ENCODE peak calls at places on chromosomes 6 and 20, in seven cellular contexts. U, L, F, H, D, B and Q are unnamed samples.

GRCh38 chr6:111301914-111302313 is 181.1 kb downstream of the REV3L start:
- DNase-seq in F (no peak), L (no peak), B (no peak), U (no peak), H (no peak), D (no peak), Q (no peak)

GRCh38 chr20:45779011-45779915 is 12.4 kb downstream of the WFDC3 start:
- DNase-seq in B (no peak), H (peak; percentile 100), L (peak; percentile 95), F (peak; percentile 77), D (no peak), U (peak; percentile 60), Q (peak; percentile 99)

GRCh38 chr20:17822039-17822438 is 122.3 kb downstream of the BANF2 start:
- DNase-seq in B (no peak), H (peak; percentile 59), L (peak; percentile 42), D (no peak), U (no peak), F (no peak), Q (peak; percentile 74)

GRCh38 chr6:88380083-88380482 is 213.9 kb upstream of the CNR1 start:
- DNase-seq in L (peak; percentile 96), H (peak; percentile 86), B (no peak), U (peak; percentile 41), F (peak; percentile 58), D (no peak), Q (peak; percentile 53)

GRCh38 chr20:58546756-58547526 is 31.7 kb upstream of the APCDD1L start:
- DNase-seq in L (no peak), F (no peak), U (no peak), D (no peak), B (peak; percentile 59), H (no peak), Q (no peak)

GRCh38 chr6:90343581-90343980 is 46.9 kb upstream of the BACH2 start:
- DNase-seq in D (no peak), H (peak; percentile 15), F (no peak), B (no peak), U (no peak), L (no peak), Q (no peak)

GRCh38 chr20:19975901-19976300 is 41.3 kb upstream of the NAA20 start:
- DNase-seq in B (no peak), H (peak; percentile 37), L (peak; percentile 28), D (no peak), F (no peak), U (no peak), Q (peak; percentile 29)

GRCh38 chr20:32537657-32538525 is 47.2 kb downstream of the NOL4L start:
- DNase-seq in H (no peak), L (no peak), D (no peak), F (peak; percentile 67), B (no peak), U (no peak), Q (no peak)

GRCh38 chr6:140480852-140481251 is 1106.4 kb upstream of the CITED2 start:
- DNase-seq in U (no peak), F (no peak), B (no peak), L (peak; percentile 18), D (no peak), H (peak; percentile 17), Q (no peak)

GRCh38 chr6:88238901-88239300 is 72.8 kb upstream of the CNR1 start:
- DNase-seq in B (no peak), L (no peak), F (no peak), D (no peak), H (no peak), U (no peak), Q (no peak)

GRCh38 chr6:160275511-160276003 is 16.9 kb upstream of the SLC22A2 start:
- DNase-seq in L (no peak), D (no peak), H (no peak), B (no peak), F (no peak), U (no peak), Q (no peak)

GRCh38 chr6:42391441-42391840 is 60.3 kb downstream of the TRERF1 start:
- DNase-seq in D (no peak), B (no peak), L (no peak), F (no peak), U (no peak), H (no peak), Q (no peak)

GRCh38 chr20:23508896-23509579 is 18.1 kb downstream of the CST8 start:
- DNase-seq in D (no peak), H (no peak), F (no peak), B (no peak), U (no peak), L (no peak), Q (no peak)

GRCh38 chr6:30955367-30956042 is 14.7 kb downstream of the MUCL3 start:
- DNase-seq in D (peak; percentile 54), U (no peak), L (peak; percentile 19), F (peak; percentile 81), H (peak; percentile 12), B (peak; percentile 52), Q (no peak)

GRCh38 chr20:407097-407952 is 774 bp upstream of the RBCK1 start:
- DNase-seq in F (peak; percentile 88), D (no peak), B (peak; percentile 59), H (peak; percentile 77), L (peak; percentile 77), U (peak; percentile 91), Q (peak; percentile 48)

GRCh38 chr6:2782825-2783187 is 17.6 kb downstream of the WRNIP1 start:
- DNase-seq in H (no peak), L (no peak), D (no peak), F (no peak), U (no peak), B (no peak), Q (no peak)

GRCh38 chr20:37337208-37337955 is 8.6 kb upstream of the SRC start:
- DNase-seq in U (no peak), D (no peak), H (no peak), L (no peak), F (no peak), B (no peak), Q (no peak)

GRCh38 chr20:62980380-62980960 is 26.3 kb downstream of the BHLHE23 start:
- DNase-seq in U (no peak), H (no peak), L (no peak), F (no peak), B (peak; percentile 87), D (no peak), Q (no peak)

GRCh38 chr6:2697291-2697690 is 53.4 kb downstream of the MYLK4 start:
- DNase-seq in H (no peak), L (no peak), U (no peak), F (no peak), B (no peak), D (no peak), Q (no peak)

GRCh38 chr20:41183391-41183790 is 46.0 kb downstream of the PLCG1 start:
- DNase-seq in H (no peak), F (no peak), B (no peak), L (no peak), U (no peak), D (no peak), Q (no peak)

GRCh38 chr6:3322366-3322890 is 63.7 kb downstream of the PSMG4 start:
- DNase-seq in H (no peak), D (no peak), F (no peak), L (no peak), U (no peak), B (no peak), Q (no peak)

GRCh38 chr6:49479308-49480004 is 16.3 kb downstream of the CENPQ start:
- DNase-seq in U (no peak), H (peak; percentile 3), B (no peak), L (no peak), F (no peak), D (no peak), Q (peak; percentile 55)

GRCh38 chr20:33862709-33863403 is 51.7 kb downstream of the CHMP4B start:
- DNase-seq in H (peak; percentile 68), F (no peak), U (peak; percentile 66), B (no peak), D (no peak), L (peak; percentile 74), Q (peak; percentile 52)

GRCh38 chr6:43386492-43386891 is 17.0 kb upstream of the ZNF318 start:
- DNase-seq in L (peak; percentile 32), H (no peak), D (peak; percentile 36), U (peak; percentile 19), B (peak; percentile 15), F (no peak), Q (peak; percentile 32)

GRCh38 chr6:136341967-136342366 is 52.3 kb upstream of the BCLAF1 start:
- DNase-seq in H (no peak), D (no peak), F (no peak), L (no peak), B (no peak), U (no peak), Q (no peak)

GRCh38 chr6:81450180-81450579 is 302.3 kb downstream of the TENT5A start:
- DNase-seq in L (no peak), H (peak; percentile 25), B (no peak), U (no peak), D (no peak), F (no peak), Q (peak; percentile 3)

GRCh38 chr6:95286874-95287273 is 290.5 kb upstream of the MANEA start:
- DNase-seq in F (no peak), D (no peak), U (no peak), H (no peak), L (no peak), B (no peak), Q (no peak)

GRCh38 chr20:1423625-1424106 is 30.8 kb upstream of the FKBP1A start:
- DNase-seq in F (no peak), D (peak; percentile 19), U (no peak), L (peak; percentile 68), B (no peak), H (peak; percentile 80), Q (peak; percentile 63)

GRCh38 chr6:95581073-95581472 is 3.7 kb downstream of the MANEA start:
- DNase-seq in U (no peak), F (no peak), D (no peak), B (no peak), L (no peak), H (no peak), Q (no peak)

GRCh38 chr20:44274303-44275017 is 27.4 kb downstream of the GDAP1L1 start:
- DNase-seq in U (no peak), L (no peak), H (no peak), F (no peak), D (no peak), B (no peak), Q (no peak)

GRCh38 chr6:53544050-53544499 is 826 bp downstream of the GCLC start:
- DNase-seq in B (no peak), F (no peak), D (no peak), H (peak; percentile 25), L (peak; percentile 14), U (no peak), Q (no peak)